ENCODE peak calls at places on chromosomes 2 and 18, in ten cellular contexts. B is neural progenitor cell, F is brain microvascular endothelial cell, M is Peyer's patch, N is Panc1, E is ovary, I is cardiac muscle cell, P is stomach, Z is lower lobe of right lung, U is mammary epithelial cell. G is an unnamed sample.

GRCh38 chr18:37452697-37453385 is 112.8 kb downstream of the CELF4 start:
- DNase-seq in B (no peak), F (no peak), M (no peak), N (no peak), E (peak), I (no peak), P (no peak), Z (no peak), U (peak), G (peak)

GRCh38 chr2:208489687-208490086 is 83.1 kb downstream of the PTH2R start:
- DNase-seq in B (no peak), F (no peak), M (no peak), N (no peak), E (no peak), I (no peak), P (no peak), Z (no peak), U (no peak), G (no peak)

GRCh38 chr2:64795024-64795592 is 141.4 kb upstream of the SERTAD2 start:
- DNase-seq in B (no peak), F (no peak), M (no peak), N (no peak), E (no peak), I (peak), P (no peak), Z (no peak), U (no peak), G (no peak)

GRCh38 chr2:16248571-16249105 is 308.3 kb downstream of the MYCN start:
- DNase-seq in B (no peak), F (no peak), M (no peak), N (no peak), E (no peak), I (no peak), P (no peak), Z (no peak), U (no peak), G (no peak)

GRCh38 chr2:149226790-149227189 is 103.6 kb upstream of the LYPD6 start:
- DNase-seq in B (no peak), F (no peak), M (no peak), N (no peak), E (no peak), I (no peak), P (no peak), Z (no peak), U (no peak), G (no peak)

GRCh38 chr18:39462436-39462835 is 1896.8 kb upstream of the CELF4 start:
- DNase-seq in B (no peak), F (peak), M (no peak), N (no peak), E (no peak), I (no peak), P (no peak), Z (no peak), U (peak), G (peak)

GRCh38 chr2:84327645-84328249 is 131.3 kb downstream of the SUCLG1 start:
- DNase-seq in B (no peak), F (no peak), M (no peak), N (no peak), E (no peak), I (no peak), P (no peak), Z (no peak), U (no peak), G (no peak)

GRCh38 chr2:33158482-33159003 is 211.8 kb downstream of the LTBP1 start:
- DNase-seq in B (no peak), F (peak), M (no peak), N (no peak), E (no peak), I (no peak), P (no peak), Z (no peak), U (peak), G (no peak)

GRCh38 chr2:204124140-204124750 is 187.7 kb downstream of the ICOS start:
- DNase-seq in B (no peak), F (no peak), M (no peak), N (no peak), E (no peak), I (no peak), P (no peak), Z (no peak), U (no peak), G (no peak)

GRCh38 chr2:234496835-234497591 is at the start of gene ARL4C:
- DNase-seq in B (peak), F (peak), M (peak), N (no peak), E (peak), I (peak), P (peak), Z (peak), U (peak), G (no peak)

GRCh38 chr18:75868031-75868430 is 440.5 kb upstream of the SMIM21 start:
- DNase-seq in B (no peak), F (no peak), M (no peak), N (no peak), E (no peak), I (no peak), P (no peak), Z (no peak), U (no peak), G (no peak)

GRCh38 chr2:157194097-157194688 is 63.3 kb upstream of the GALNT5 start:
- DNase-seq in B (peak), F (peak), M (no peak), N (peak), E (no peak), I (peak), P (no peak), Z (no peak), U (peak), G (no peak)

GRCh38 chr2:109342451-109342850 is 213.4 kb downstream of the SH3RF3 start:
- DNase-seq in B (no peak), F (no peak), M (no peak), N (no peak), E (no peak), I (no peak), P (peak), Z (no peak), U (no peak), G (no peak)

GRCh38 chr2:108944601-108945241 is 44.3 kb downstream of the EDAR start:
- DNase-seq in B (no peak), F (no peak), M (no peak), N (no peak), E (no peak), I (no peak), P (no peak), Z (no peak), U (no peak), G (no peak)

GRCh38 chr2:205914736-205915510 is 171.1 kb downstream of the INO80D start:
- DNase-seq in B (no peak), F (no peak), M (no peak), N (no peak), E (no peak), I (no peak), P (no peak), Z (no peak), U (peak), G (no peak)

GRCh38 chr18:7676253-7676873 is 109.2 kb downstream of the PTPRM start:
- DNase-seq in B (no peak), F (no peak), M (no peak), N (no peak), E (no peak), I (no peak), P (no peak), Z (no peak), U (no peak), G (no peak)

GRCh38 chr2:8278709-8279354 is 403.0 kb upstream of the ID2 start:
- DNase-seq in B (no peak), F (no peak), M (no peak), N (no peak), E (no peak), I (no peak), P (no peak), Z (no peak), U (no peak), G (no peak)

GRCh38 chr2:105308785-105309540 is 20.6 kb downstream of the TGFBRAP1 start:
- DNase-seq in B (no peak), F (no peak), M (no peak), N (no peak), E (no peak), I (peak), P (no peak), Z (peak), U (no peak), G (no peak)

GRCh38 chr2:46632349-46632748 is 153.0 kb downstream of the TMEM247 start:
- DNase-seq in B (peak), F (no peak), M (no peak), N (no peak), E (no peak), I (peak), P (no peak), Z (no peak), U (peak), G (no peak)

GRCh38 chr2:10375570-10376266 is 72.4 kb downstream of the ODC1 start:
- DNase-seq in B (peak), F (no peak), M (peak), N (no peak), E (no peak), I (no peak), P (no peak), Z (no peak), U (no peak), G (no peak)

GRCh38 chr18:37450434-37451133 is 115.0 kb downstream of the CELF4 start:
- DNase-seq in B (peak), F (no peak), M (no peak), N (no peak), E (peak), I (peak), P (no peak), Z (no peak), U (no peak), G (no peak)

GRCh38 chr2:125858366-125858765 is 797.6 kb upstream of the GYPC start:
- DNase-seq in B (no peak), F (no peak), M (no peak), N (no peak), E (no peak), I (no peak), P (no peak), Z (no peak), U (no peak), G (no peak)

GRCh38 chr18:13381907-13382682 is 163.5 kb downstream of the LDLRAD4 start:
- DNase-seq in B (no peak), F (peak), M (peak), N (no peak), E (peak), I (peak), P (peak), Z (peak), U (no peak), G (no peak)

GRCh38 chr2:18630941-18631340 is 41.6 kb upstream of the NT5C1B start:
- DNase-seq in B (no peak), F (no peak), M (no peak), N (no peak), E (no peak), I (no peak), P (no peak), Z (no peak), U (peak), G (peak)

GRCh38 chr2:238587776-238588660 is 161.3 kb downstream of the ASB1 start:
- DNase-seq in B (no peak), F (no peak), M (no peak), N (no peak), E (no peak), I (no peak), P (no peak), Z (no peak), U (no peak), G (no peak)

GRCh38 chr2:9967053-9967775 is 15.7 kb downstream of the GRHL1 start:
- DNase-seq in B (no peak), F (no peak), M (no peak), N (no peak), E (no peak), I (no peak), P (no peak), Z (no peak), U (no peak), G (no peak)

GRCh38 chr2:70461414-70461813 is 92.2 kb downstream of the TGFA start:
- DNase-seq in B (no peak), F (no peak), M (no peak), N (no peak), E (no peak), I (no peak), P (no peak), Z (no peak), U (peak), G (no peak)

GRCh38 chr2:64210816-64211215 is 66.6 kb upstream of the PELI1 start:
- DNase-seq in B (no peak), F (no peak), M (no peak), N (no peak), E (no peak), I (no peak), P (no peak), Z (no peak), U (peak), G (peak)

GRCh38 chr2:221245772-221246171 is 326.3 kb downstream of the EPHA4 start:
- DNase-seq in B (no peak), F (no peak), M (no peak), N (no peak), E (no peak), I (no peak), P (no peak), Z (no peak), U (no peak), G (no peak)

GRCh38 chr18:2240311-2240705 is 331.0 kb downstream of the METTL4 start:
- DNase-seq in B (no peak), F (no peak), M (no peak), N (no peak), E (no peak), I (no peak), P (no peak), Z (no peak), U (no peak), G (no peak)

GRCh38 chr2:20343128-20343527 is 7.5 kb downstream of the PUM2 start:
- DNase-seq in B (no peak), F (peak), M (no peak), N (no peak), E (no peak), I (no peak), P (no peak), Z (no peak), U (no peak), G (no peak)

GRCh38 chr2:20643060-20643459 is 7.8 kb downstream of the HS1BP3 start:
- DNase-seq in B (no peak), F (no peak), M (no peak), N (no peak), E (no peak), I (no peak), P (no peak), Z (no peak), U (peak), G (no peak)

GRCh38 chr2:17373736-17374135 is 144.5 kb downstream of the RAD51AP2 start:
- DNase-seq in B (no peak), F (no peak), M (no peak), N (no peak), E (no peak), I (no peak), P (no peak), Z (no peak), U (peak), G (peak)

GRCh38 chr2:184367211-184367610 is 231.1 kb upstream of the ZNF804A start:
- DNase-seq in B (no peak), F (no peak), M (no peak), N (no peak), E (no peak), I (no peak), P (no peak), Z (no peak), U (no peak), G (peak)
- H3K27ac ChIP-seq in B (no peak), F (no peak), M (no peak), N (no peak), E (no peak), I (no peak), P (no peak), Z (no peak), U (no peak), G (no peak)

GRCh38 chr2:161847910-161848309 is 223.7 kb downstream of the SLC4A10 start:
- DNase-seq in B (no peak), F (no peak), M (no peak), N (no peak), E (no peak), I (no peak), P (no peak), Z (no peak), U (no peak), G (no peak)
- H3K27ac ChIP-seq in B (no peak), F (no peak), M (no peak), N (no peak), E (no peak), I (no peak), P (no peak), Z (no peak), U (no peak), G (no peak)

GRCh38 chr2:48722391-48722790 is 33.1 kb downstream of the LHCGR start:
- DNase-seq in B (no peak), F (no peak), M (no peak), N (no peak), E (no peak), I (no peak), P (no peak), Z (no peak), U (no peak), G (no peak)
- H3K27ac ChIP-seq in B (no peak), F (peak), M (no peak), N (no peak), E (no peak), I (no peak), P (no peak), Z (no peak), U (no peak), G (peak)

DNA sequence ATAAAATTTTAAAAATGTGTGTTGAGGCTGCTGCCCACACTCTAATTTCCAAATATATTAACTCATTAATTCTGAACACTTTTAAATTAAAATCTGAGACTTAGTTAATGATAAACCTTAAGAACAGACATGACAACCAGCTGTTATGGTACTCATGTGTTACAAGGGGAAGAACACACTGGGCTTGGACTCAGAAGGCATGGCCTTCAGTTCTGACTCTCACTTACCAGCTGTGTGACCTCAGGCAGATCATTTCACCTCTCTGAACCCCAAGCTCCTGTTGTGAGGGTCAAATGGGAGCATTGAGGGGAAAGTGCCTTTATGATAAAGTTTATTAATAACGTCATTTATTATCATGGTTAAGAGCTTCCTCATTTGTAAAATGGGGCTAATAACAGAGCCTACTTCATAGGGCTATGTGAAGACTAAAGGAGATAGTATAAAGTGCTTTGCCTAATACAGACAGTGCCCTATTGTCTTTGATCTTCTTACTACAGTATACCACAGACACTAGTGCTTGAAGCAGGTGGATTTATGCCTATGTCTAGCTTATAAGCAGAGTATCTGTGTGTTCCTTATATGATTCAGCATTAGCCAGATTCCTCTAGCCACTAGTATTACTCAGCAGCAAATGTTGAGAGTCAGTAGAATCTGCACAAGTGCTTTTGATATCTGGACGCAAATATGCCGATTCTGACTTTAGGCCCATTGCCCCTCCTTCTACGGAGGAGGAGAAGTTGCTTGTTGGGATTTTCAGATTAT is 99.6 kb downstream of the SGPP2 start:
- DNase-seq in B (no peak), F (no peak), M (no peak), N (no peak), E (no peak), I (no peak), P (no peak), Z (no peak), U (peak), G (no peak)
- H3K27ac ChIP-seq in B (no peak), F (no peak), M (no peak), N (no peak), E (no peak), I (no peak), P (no peak), Z (no peak), U (no peak), G (no peak)

GRCh38 chr2:132489150-132489549 is 72.5 kb downstream of the GPR39 start:
- DNase-seq in B (peak), F (peak), M (no peak), N (no peak), E (no peak), I (peak), P (no peak), Z (no peak), U (peak), G (no peak)
- H3K27ac ChIP-seq in B (no peak), F (no peak), M (no peak), N (no peak), E (no peak), I (no peak), P (no peak), Z (no peak), U (no peak), G (no peak)

GRCh38 chr2:216425008-216425780 is 12.9 kb downstream of the SMARCAL1 start:
- DNase-seq in B (no peak), F (no peak), M (no peak), N (no peak), E (no peak), I (no peak), P (no peak), Z (no peak), U (no peak), G (no peak)

GRCh38 chr2:216424305-216424704 is 12.0 kb downstream of the SMARCAL1 start:
- DNase-seq in B (no peak), F (no peak), M (no peak), N (no peak), E (no peak), I (no peak), P (no peak), Z (no peak), U (no peak), G (no peak)

GRCh38 chr2:216429403-216429802 is 17.1 kb downstream of the SMARCAL1 start:
- DNase-seq in B (no peak), F (no peak), M (no peak), N (no peak), E (no peak), I (no peak), P (no peak), Z (no peak), U (no peak), G (no peak)

GRCh38 chr2:216426938-216427337 is 14.7 kb downstream of the SMARCAL1 start:
- DNase-seq in B (no peak), F (peak), M (no peak), N (no peak), E (no peak), I (no peak), P (no peak), Z (no peak), U (peak), G (no peak)

GRCh38 chr2:216426166-216426777 is 14.0 kb downstream of the SMARCAL1 start:
- DNase-seq in B (no peak), F (no peak), M (no peak), N (no peak), E (no peak), I (no peak), P (no peak), Z (no peak), U (no peak), G (no peak)
- H3K27ac ChIP-seq in B (no peak), F (peak), M (no peak), N (no peak), E (no peak), I (peak), P (no peak), Z (no peak), U (no peak), G (no peak)

DNA sequence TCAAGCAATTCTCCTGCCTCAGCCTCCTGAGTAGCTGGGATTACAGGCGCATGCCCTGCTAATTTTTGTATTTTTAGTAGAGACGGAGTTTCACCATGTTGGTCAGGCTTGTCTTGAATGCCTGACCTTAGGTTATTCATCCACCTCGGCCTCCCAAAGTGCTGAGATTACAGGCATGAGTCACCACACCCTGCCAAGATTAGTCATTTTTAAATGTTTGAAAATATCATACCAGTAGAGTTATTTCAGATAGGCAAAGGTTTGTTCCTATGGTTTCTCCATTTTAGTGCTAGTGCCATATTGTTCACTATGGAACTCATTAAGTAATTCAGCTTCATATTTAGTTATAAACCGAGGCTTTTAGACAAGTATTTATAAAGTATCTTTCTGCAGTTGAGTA is 52.3 kb downstream of the HIBCH start:
- DNase-seq in B (no peak), F (peak), M (no peak), N (peak), E (no peak), I (no peak), P (no peak), Z (no peak), U (peak), G (no peak)
- H3K27ac ChIP-seq in B (no peak), F (peak), M (no peak), N (no peak), E (no peak), I (no peak), P (no peak), Z (no peak), U (no peak), G (peak)

DNA sequence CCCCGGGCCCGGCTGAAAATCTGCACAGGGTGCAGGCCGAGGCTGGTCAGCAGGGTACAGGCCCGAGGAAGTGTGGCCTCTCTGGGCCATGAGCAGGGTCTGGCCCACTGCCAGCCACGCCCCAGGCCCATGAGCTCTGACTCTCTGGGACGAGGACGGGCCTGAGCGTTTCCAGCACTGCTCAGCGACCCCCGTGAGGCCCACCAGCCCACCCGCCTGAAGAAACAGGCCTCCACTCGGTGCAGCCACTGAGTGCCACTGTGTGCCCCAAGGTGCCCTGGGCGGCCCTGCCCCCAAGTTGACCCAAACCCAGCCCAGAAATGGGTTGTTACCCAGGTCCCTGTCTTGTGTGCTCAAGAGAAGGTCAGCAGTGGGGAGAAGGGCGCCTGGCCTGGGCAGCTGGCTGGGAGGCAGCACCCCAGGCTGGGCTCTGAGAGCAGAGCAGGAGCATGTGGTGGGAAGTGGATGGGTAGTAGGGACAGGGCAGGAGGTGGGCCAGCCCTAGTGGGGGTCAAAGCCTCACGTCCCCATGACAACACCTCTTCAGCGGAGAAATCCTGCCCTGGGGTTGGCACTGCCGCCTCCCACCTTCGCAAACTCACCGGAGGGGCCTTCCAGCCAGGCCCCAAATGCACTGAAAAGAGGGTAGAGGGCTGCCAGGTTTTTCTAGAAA is 2.1 kb upstream of the SNED1 start:
- DNase-seq in B (no peak), F (no peak), M (no peak), N (no peak), E (no peak), I (no peak), P (peak), Z (peak), U (no peak), G (no peak)
- H3K27ac ChIP-seq in B (no peak), F (no peak), M (peak), N (no peak), E (no peak), I (no peak), P (peak), Z (peak), U (no peak), G (no peak)

G was measured in epithelial cell of prostate.